ENCODE peak calls at places on chromosomes 5 and 9, in five cellular contexts. J is GF-D8, U is astrocyte of the spinal cord, Z is HS-5, F is C1 segment of cervical spinal cord. G is an unnamed sample.

GRCh38 chr5:35009059-35009458 is 38.7 kb downstream of the AGXT2 start:
- DNase-seq in Z (no peak), J (no peak), F (no peak), U (no peak), G (no peak)

GRCh38 chr5:99037668-99038067 is 108.9 kb upstream of the CHD1 start:
- DNase-seq in F (no peak), U (no peak), J (no peak), Z (no peak), G (no peak)

GRCh38 chr5:174338204-174339010 is 292.9 kb downstream of the NSG2 start:
- DNase-seq in Z (no peak), J (no peak), U (no peak), F (no peak), G (no peak)

GRCh38 chr9:87973791-87974292 is 491 bp downstream of the CDK20 start:
- DNase-seq in F (no peak), J (no peak), Z (no peak), U (peak), G (no peak)

GRCh38 chr9:129038109-129038852 is 1.9 kb downstream of the MIGA2 start:
- DNase-seq in F (no peak), U (no peak), J (no peak), Z (no peak), G (no peak)

GRCh38 chr9:100066539-100066938 is 32.3 kb downstream of the ERP44 start:
- DNase-seq in F (no peak), J (peak), Z (no peak), U (no peak), G (no peak)

GRCh38 chr5:120362426-120362825 is 101.7 kb upstream of the PRR16 start:
- DNase-seq in U (no peak), J (no peak), Z (no peak), F (no peak), G (no peak)

GRCh38 chr9:12889402-12890106 is 114.7 kb downstream of the LURAP1L start:
- DNase-seq in F (no peak), J (no peak), Z (no peak), U (no peak), G (no peak)

GRCh38 chr9:127049581-127049980 is 72.9 kb downstream of the ANGPTL2 start:
- DNase-seq in U (no peak), J (no peak), F (no peak), Z (no peak), G (no peak)

GRCh38 chr9:131982683-131983239 is 96.9 kb downstream of the MED27 start:
- DNase-seq in Z (no peak), U (peak), F (no peak), J (no peak), G (no peak)

GRCh38 chr9:93246526-93246925 is 62.6 kb downstream of the WNK2 start:
- DNase-seq in U (no peak), J (no peak), F (no peak), Z (no peak), G (no peak)

GRCh38 chr5:58318468-58318867 is 141.4 kb downstream of the PLK2 start:
- DNase-seq in U (peak), J (no peak), F (no peak), Z (peak), G (no peak)

GRCh38 chr9:136671646-136672430 is 9.1 kb downstream of the EGFL7 start:
- DNase-seq in F (no peak), Z (no peak), U (no peak), J (no peak), G (no peak)

GRCh38 chr5:129629581-129629980 is 118.3 kb upstream of the MINAR2 start:
- DNase-seq in F (no peak), Z (no peak), U (no peak), J (no peak), G (no peak)

GRCh38 chr5:78984020-78984610 is 995 bp downstream of the ARSB start:
- DNase-seq in F (no peak), U (no peak), J (no peak), Z (peak), G (no peak)

GRCh38 chr9:101778332-101778731 is 39.9 kb upstream of the GRIN3A start:
- DNase-seq in U (no peak), F (no peak), Z (no peak), J (no peak), G (no peak)

GRCh38 chr9:107180206-107180605 is 102.9 kb upstream of the RAD23B start:
- DNase-seq in U (no peak), Z (no peak), J (no peak), F (no peak), G (no peak)

GRCh38 chr5:31948006-31948405 is 226.1 kb downstream of the GOLPH3 start:
- DNase-seq in F (no peak), U (no peak), Z (no peak), J (no peak), G (no peak)

GRCh38 chr5:154172785-154173184 is 17.7 kb upstream of the GALNT10 start:
- DNase-seq in U (no peak), J (no peak), F (no peak), Z (no peak), G (no peak)

GRCh38 chr5:76180817-76181805 is 97.9 kb downstream of the SV2C start:
- DNase-seq in F (no peak), U (no peak), Z (no peak), J (peak), G (peak)

GRCh38 chr5:41856644-41857491 is 13.4 kb downstream of the OXCT1 start:
- DNase-seq in J (no peak), U (peak), Z (no peak), F (no peak), G (peak)

GRCh38 chr9:7172445-7173115 is 414.8 kb downstream of the KDM4C start:
- DNase-seq in Z (peak), U (peak), J (no peak), F (no peak), G (no peak)

GRCh38 chr5:133063965-133064364 is 12.2 kb downstream of the HSPA4 start:
- DNase-seq in U (no peak), Z (no peak), J (no peak), F (no peak), G (no peak)

GRCh38 chr5:147369742-147370374 is 135.0 kb downstream of the STK32A start:
- DNase-seq in Z (no peak), U (peak), F (no peak), J (no peak), G (peak)

GRCh38 chr5:141040093-141040762 is 10.9 kb upstream of the PCDHB1 start:
- DNase-seq in Z (peak), J (no peak), U (no peak), F (peak), G (no peak)

GRCh38 chr5:114957384-114957783 is 212.3 kb downstream of the TRIM36 start:
- DNase-seq in Z (no peak), J (no peak), U (no peak), F (no peak), G (no peak)

GRCh38 chr5:133782736-133783135 is 170.4 kb upstream of the FSTL4 start:
- DNase-seq in U (no peak), Z (no peak), F (no peak), J (no peak), G (no peak)

GRCh38 chr5:179304466-179304865 is 40.8 kb downstream of the ADAMTS2 start:
- DNase-seq in F (no peak), U (peak), J (no peak), Z (peak), G (no peak)

GRCh38 chr5:124593952-124594351 is 152.5 kb downstream of the ZNF608 start:
- DNase-seq in F (no peak), Z (no peak), J (no peak), U (no peak), G (no peak)

GRCh38 chr9:23557691-23558090 is 268.3 kb downstream of the ELAVL2 start:
- DNase-seq in U (peak), F (no peak), J (no peak), Z (no peak), G (no peak)

G was measured in AML-193.